ENCODE peak calls at places on chromosomes 11 and 22, in nine cellular contexts. One of them, this sample, is unnamed.
A peak's percentile ranks its signal among the peaks of the same experiment; 100 is the strongest.

GRCh38 chr11:5705688-5706087 is 16.1 kb downstream of the TRIM22 start:
- DNase-seq in brain microvascular endothelial cell: no peak
- DNase-seq in adrenal gland: no peak
- DNase-seq in H9: no peak
- DNase-seq in MM.1S: no peak
- DNase-seq in suprapubic skin: no peak
- DNase-seq in BE2C: no peak
- DNase-seq in fibroblast of lung: no peak
- DNase-seq in SK-N-SH: no peak
- DNase-seq in this sample: no peak

GRCh38 chr22:31089101-31090100 is 8.3 kb downstream of the SMTN start:
- DNase-seq in BE2C: peak; percentile 76
- DNase-seq in fibroblast of lung: peak; percentile 62
- DNase-seq in brain microvascular endothelial cell: no peak
- DNase-seq in suprapubic skin: no peak
- DNase-seq in SK-N-SH: peak; percentile 90
- DNase-seq in MM.1S: peak; percentile 33
- DNase-seq in adrenal gland: peak; percentile 63
- DNase-seq in H9: no peak
- DNase-seq in this sample: no peak

GRCh38 chr11:45260047-45260446 is 26.1 kb downstream of the SYT13 start:
- DNase-seq in BE2C: no peak
- DNase-seq in adrenal gland: no peak
- DNase-seq in fibroblast of lung: no peak
- DNase-seq in suprapubic skin: no peak
- DNase-seq in SK-N-SH: no peak
- DNase-seq in MM.1S: no peak
- DNase-seq in H9: no peak
- DNase-seq in brain microvascular endothelial cell: no peak
- DNase-seq in this sample: no peak

GRCh38 chr11:72534859-72535547 is 100.7 kb upstream of the CLPB start:
- DNase-seq in MM.1S: no peak
- DNase-seq in suprapubic skin: no peak
- DNase-seq in BE2C: no peak
- DNase-seq in H9: peak; percentile 55
- DNase-seq in fibroblast of lung: no peak
- DNase-seq in adrenal gland: no peak
- DNase-seq in SK-N-SH: peak; percentile 33
- DNase-seq in brain microvascular endothelial cell: no peak
- DNase-seq in this sample: no peak

GRCh38 chr11:37512156-37512780 is 914.2 kb upstream of the RAG2 start:
- DNase-seq in MM.1S: no peak
- DNase-seq in adrenal gland: no peak
- DNase-seq in fibroblast of lung: peak; percentile 28
- DNase-seq in BE2C: no peak
- DNase-seq in brain microvascular endothelial cell: no peak
- DNase-seq in H9: no peak
- DNase-seq in SK-N-SH: no peak
- DNase-seq in suprapubic skin: no peak
- DNase-seq in this sample: no peak

GRCh38 chr11:32088117-32088941 is 2.5 kb upstream of the RCN1 start:
- DNase-seq in MM.1S: peak; percentile 48
- DNase-seq in brain microvascular endothelial cell: peak; percentile 95
- DNase-seq in BE2C: no peak
- DNase-seq in fibroblast of lung: peak; percentile 89
- DNase-seq in H9: no peak
- DNase-seq in SK-N-SH: peak; percentile 17
- DNase-seq in adrenal gland: peak; percentile 76
- DNase-seq in suprapubic skin: no peak
- DNase-seq in this sample: peak; percentile 72

GRCh38 chr22:37953062-37953436 is 352 bp downstream of the C22orf23 start:
- DNase-seq in H9: no peak
- DNase-seq in BE2C: no peak
- DNase-seq in brain microvascular endothelial cell: no peak
- DNase-seq in SK-N-SH: no peak
- DNase-seq in MM.1S: no peak
- DNase-seq in fibroblast of lung: no peak
- DNase-seq in adrenal gland: no peak
- DNase-seq in suprapubic skin: no peak
- DNase-seq in this sample: no peak

GRCh38 chr11:120240866-120241265 is 926 bp downstream of the POU2F3 start:
- DNase-seq in BE2C: no peak
- DNase-seq in fibroblast of lung: no peak
- DNase-seq in SK-N-SH: no peak
- DNase-seq in suprapubic skin: no peak
- DNase-seq in brain microvascular endothelial cell: no peak
- DNase-seq in adrenal gland: no peak
- DNase-seq in H9: no peak
- DNase-seq in MM.1S: no peak
- DNase-seq in this sample: no peak

GRCh38 chr22:40953446-40953845 is 2.3 kb downstream of the RBX1 start:
- DNase-seq in MM.1S: no peak
- DNase-seq in BE2C: no peak
- DNase-seq in H9: no peak
- DNase-seq in brain microvascular endothelial cell: no peak
- DNase-seq in fibroblast of lung: no peak
- DNase-seq in adrenal gland: no peak
- DNase-seq in suprapubic skin: no peak
- DNase-seq in SK-N-SH: no peak
- DNase-seq in this sample: no peak

GRCh38 chr11:115965754-115966504 is 461.7 kb upstream of the CADM1 start:
- DNase-seq in H9: no peak
- DNase-seq in fibroblast of lung: no peak
- DNase-seq in suprapubic skin: no peak
- DNase-seq in adrenal gland: no peak
- DNase-seq in MM.1S: no peak
- DNase-seq in SK-N-SH: peak; percentile 61
- DNase-seq in brain microvascular endothelial cell: no peak
- DNase-seq in BE2C: peak; percentile 54
- DNase-seq in this sample: no peak

GRCh38 chr11:23769214-23769613 is 727.6 kb upstream of the LUZP2 start:
- DNase-seq in SK-N-SH: no peak
- DNase-seq in BE2C: no peak
- DNase-seq in brain microvascular endothelial cell: no peak
- DNase-seq in adrenal gland: no peak
- DNase-seq in suprapubic skin: no peak
- DNase-seq in MM.1S: no peak
- DNase-seq in fibroblast of lung: no peak
- DNase-seq in H9: no peak
- DNase-seq in this sample: no peak

DNA sequence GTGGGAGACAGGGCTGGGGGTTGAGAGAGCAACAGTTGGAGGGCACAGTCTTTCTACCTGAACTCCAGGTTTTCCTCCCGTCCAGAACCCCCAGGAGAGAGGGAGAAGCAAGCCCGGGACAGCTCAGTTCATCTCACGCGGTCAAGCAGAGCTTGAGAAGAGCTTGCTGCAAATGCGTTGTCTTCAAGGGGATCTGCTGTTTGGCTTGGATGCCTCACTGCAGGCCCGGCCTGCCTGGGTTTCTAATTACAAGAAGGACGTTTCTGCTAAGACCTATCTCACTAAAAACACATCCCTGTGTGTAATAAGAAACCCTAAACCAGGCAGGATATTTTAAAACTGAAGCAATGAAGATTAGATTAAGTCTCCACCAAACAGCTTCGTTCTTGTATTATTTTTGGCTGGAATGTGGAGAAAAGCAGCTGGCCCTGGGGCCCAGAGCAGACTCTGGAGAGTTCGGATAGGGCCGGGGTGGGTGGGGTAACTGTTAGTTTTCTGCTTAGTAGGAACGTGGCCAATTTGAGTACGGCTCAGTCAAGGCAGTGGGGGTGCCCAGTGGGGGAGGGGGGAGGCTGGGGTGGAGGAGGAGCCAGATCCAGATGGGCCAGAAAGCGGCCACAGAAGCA is 6.0 kb downstream of the PKNOX2 start:
- DNase-seq in fibroblast of lung: peak; percentile 97
- DNase-seq in H9: no peak
- DNase-seq in BE2C: no peak
- DNase-seq in suprapubic skin: peak; percentile 39
- DNase-seq in MM.1S: no peak
- DNase-seq in brain microvascular endothelial cell: peak; percentile 87
- DNase-seq in adrenal gland: no peak
- DNase-seq in SK-N-SH: peak; percentile 38
- DNase-seq in this sample: no peak
- H3K27me3 ChIP-seq in fibroblast of lung: peaks cover 2% of the 10 kb centered on the region
- H3K27me3 ChIP-seq in H9: peaks cover 38% of the 10 kb centered on the region
- H3K27me3 ChIP-seq in BE2C: peaks cover 42% of the 10 kb centered on the region
- H3K27me3 ChIP-seq in suprapubic skin: peaks cover 13% of the 10 kb centered on the region
- H3K27me3 ChIP-seq in MM.1S: peaks cover 14% of the 10 kb centered on the region
- H3K27me3 ChIP-seq in brain microvascular endothelial cell: no peaks in the 10 kb centered on the region
- H3K27me3 ChIP-seq in adrenal gland: no peaks in the 10 kb centered on the region
- H3K27me3 ChIP-seq in SK-N-SH: peaks cover 6% of the 10 kb centered on the region
- H3K27me3 ChIP-seq in this sample: peaks cover 31% of the 10 kb centered on the region

DNA sequence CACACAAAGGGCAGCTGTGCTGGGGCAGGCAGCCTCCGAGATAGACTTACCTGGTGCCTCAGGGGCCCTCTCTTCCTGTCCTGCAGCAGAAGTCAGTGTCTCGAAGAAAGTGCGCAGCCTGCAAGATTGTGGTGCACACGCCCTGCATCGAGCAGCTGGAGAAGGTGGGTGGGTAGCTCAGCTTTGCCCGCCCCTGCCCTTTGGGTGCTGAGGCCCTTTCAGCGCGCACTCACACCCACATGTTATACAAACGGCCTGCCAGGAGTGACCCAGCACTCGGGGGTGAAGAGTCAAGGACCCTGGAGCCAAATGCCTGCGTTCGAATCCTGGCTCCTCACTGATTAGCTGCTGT is 13.6 kb upstream of the MDK start:
- DNase-seq in adrenal gland: no peak
- DNase-seq in brain microvascular endothelial cell: no peak
- DNase-seq in MM.1S: no peak
- DNase-seq in SK-N-SH: no peak
- DNase-seq in fibroblast of lung: no peak
- DNase-seq in H9: no peak
- DNase-seq in suprapubic skin: no peak
- DNase-seq in BE2C: no peak
- DNase-seq in this sample: no peak
- TF ChIP-seq CTCF in adrenal gland: no peak
- TF ChIP-seq CTCF in brain microvascular endothelial cell: no peak
- TF ChIP-seq CTCF in MM.1S: no peak
- TF ChIP-seq CTCF in SK-N-SH: no peak
- TF ChIP-seq CTCF in fibroblast of lung: no peak
- TF ChIP-seq CTCF in H9: no peak
- TF ChIP-seq CTCF in suprapubic skin: no peak
- TF ChIP-seq CTCF in BE2C: no peak
- TF ChIP-seq CTCF in this sample: no peak

GRCh38 chr22:48979482-48979881 is 848.2 kb downstream of the BRD1 start:
- DNase-seq in brain microvascular endothelial cell: no peak
- DNase-seq in adrenal gland: no peak
- DNase-seq in MM.1S: no peak
- DNase-seq in SK-N-SH: no peak
- DNase-seq in BE2C: no peak
- DNase-seq in fibroblast of lung: no peak
- DNase-seq in suprapubic skin: no peak
- DNase-seq in H9: peak; percentile 60
- DNase-seq in this sample: no peak
- H3K27me3 ChIP-seq in brain microvascular endothelial cell: no peaks in the 10 kb centered on the region
- H3K27me3 ChIP-seq in adrenal gland: no peaks in the 10 kb centered on the region
- H3K27me3 ChIP-seq in MM.1S: peaks cover 70% of the 10 kb centered on the region
- H3K27me3 ChIP-seq in SK-N-SH: no peaks in the 10 kb centered on the region
- H3K27me3 ChIP-seq in BE2C: no peaks in the 10 kb centered on the region
- H3K27me3 ChIP-seq in fibroblast of lung: no peaks in the 10 kb centered on the region
- H3K27me3 ChIP-seq in suprapubic skin: peaks cover 62% of the 10 kb centered on the region
- H3K27me3 ChIP-seq in H9: no peaks in the 10 kb centered on the region
- H3K27me3 ChIP-seq in this sample: no peaks in the 10 kb centered on the region

GRCh38 chr22:48511211-48511610 is 1316.5 kb downstream of the BRD1 start:
- DNase-seq in SK-N-SH: no peak
- DNase-seq in MM.1S: no peak
- DNase-seq in BE2C: no peak
- DNase-seq in brain microvascular endothelial cell: no peak
- DNase-seq in fibroblast of lung: no peak
- DNase-seq in adrenal gland: no peak
- DNase-seq in H9: no peak
- DNase-seq in suprapubic skin: no peak
- DNase-seq in this sample: no peak

GRCh38 chr22:48510599-48510998 is 1317.1 kb downstream of the BRD1 start:
- DNase-seq in H9: no peak
- DNase-seq in BE2C: no peak
- DNase-seq in brain microvascular endothelial cell: no peak
- DNase-seq in fibroblast of lung: no peak
- DNase-seq in suprapubic skin: no peak
- DNase-seq in MM.1S: no peak
- DNase-seq in SK-N-SH: no peak
- DNase-seq in adrenal gland: no peak
- DNase-seq in this sample: no peak

GRCh38 chr22:48513929-48514328 is 1313.7 kb downstream of the BRD1 start:
- DNase-seq in adrenal gland: no peak
- DNase-seq in H9: no peak
- DNase-seq in MM.1S: no peak
- DNase-seq in BE2C: no peak
- DNase-seq in fibroblast of lung: no peak
- DNase-seq in brain microvascular endothelial cell: no peak
- DNase-seq in SK-N-SH: no peak
- DNase-seq in suprapubic skin: no peak
- DNase-seq in this sample: no peak

GRCh38 chr22:48513446-48513845 is 1314.2 kb downstream of the BRD1 start:
- DNase-seq in adrenal gland: no peak
- DNase-seq in brain microvascular endothelial cell: no peak
- DNase-seq in fibroblast of lung: no peak
- DNase-seq in H9: no peak
- DNase-seq in MM.1S: no peak
- DNase-seq in BE2C: no peak
- DNase-seq in suprapubic skin: no peak
- DNase-seq in SK-N-SH: no peak
- DNase-seq in this sample: no peak

DNA sequence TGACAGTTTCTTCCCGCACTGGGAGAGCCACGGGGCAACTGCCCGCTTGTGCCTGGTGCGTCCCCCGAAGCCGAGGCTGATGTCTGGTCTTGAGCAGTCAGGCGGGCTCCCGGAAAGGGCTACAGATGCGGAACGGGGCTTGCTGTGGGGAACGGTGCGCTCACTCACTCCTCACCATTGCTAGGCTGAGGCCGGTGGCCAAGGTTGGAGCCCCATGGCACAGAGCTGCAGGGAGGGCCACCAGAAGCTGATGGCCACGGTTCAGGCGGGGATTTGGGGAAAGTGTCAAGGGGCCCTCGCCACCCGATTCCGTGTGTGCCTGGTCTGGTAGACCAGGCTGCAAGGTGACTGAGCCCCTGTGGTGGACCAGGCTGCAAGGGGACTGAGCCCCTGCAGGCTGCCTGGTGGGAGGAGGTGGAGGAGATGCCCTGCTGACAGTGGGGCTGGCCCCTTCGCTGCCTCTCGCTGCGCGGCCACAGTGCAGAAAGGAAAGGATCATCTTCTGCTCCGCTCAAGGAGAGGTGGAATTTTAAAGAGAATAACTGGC is 1315.8 kb downstream of the BRD1 start:
- DNase-seq in MM.1S: no peak
- DNase-seq in fibroblast of lung: no peak
- DNase-seq in BE2C: no peak
- DNase-seq in H9: no peak
- DNase-seq in suprapubic skin: no peak
- DNase-seq in adrenal gland: no peak
- DNase-seq in brain microvascular endothelial cell: no peak
- DNase-seq in SK-N-SH: no peak
- DNase-seq in this sample: no peak
- TF ChIP-seq CTCF in MM.1S: no peak
- TF ChIP-seq CTCF in fibroblast of lung: no peak
- TF ChIP-seq CTCF in BE2C: no peak
- TF ChIP-seq CTCF in H9: no peak
- TF ChIP-seq CTCF in suprapubic skin: no peak
- TF ChIP-seq CTCF in adrenal gland: no peak
- TF ChIP-seq CTCF in brain microvascular endothelial cell: no peak
- TF ChIP-seq CTCF in SK-N-SH: no peak
- TF ChIP-seq CTCF in this sample: no peak

GRCh38 chr11:68116892-68117435 is 4.2 kb downstream of the CHKA start:
- DNase-seq in suprapubic skin: no peak
- DNase-seq in fibroblast of lung: no peak
- DNase-seq in H9: no peak
- DNase-seq in SK-N-SH: no peak
- DNase-seq in BE2C: no peak
- DNase-seq in adrenal gland: peak; percentile 5
- DNase-seq in brain microvascular endothelial cell: no peak
- DNase-seq in MM.1S: no peak
- DNase-seq in this sample: no peak
- H3K27me3 ChIP-seq in suprapubic skin: no peaks in the 10 kb centered on the region
- H3K27me3 ChIP-seq in fibroblast of lung: no peaks in the 10 kb centered on the region
- H3K27me3 ChIP-seq in H9: no peaks in the 10 kb centered on the region
- H3K27me3 ChIP-seq in SK-N-SH: no peaks in the 10 kb centered on the region
- H3K27me3 ChIP-seq in BE2C: no peaks in the 10 kb centered on the region
- H3K27me3 ChIP-seq in adrenal gland: no peaks in the 10 kb centered on the region
- H3K27me3 ChIP-seq in brain microvascular endothelial cell: no peaks in the 10 kb centered on the region
- H3K27me3 ChIP-seq in MM.1S: no peaks in the 10 kb centered on the region
- H3K27me3 ChIP-seq in this sample: no peaks in the 10 kb centered on the region

This sample was measured in kidney epithelial cell.